ENCODE peak calls at places on chromosome 1, in four cellular contexts. T, E, D and J are unnamed samples. For H3K27me3, the result is how much of the 10 kb centered on the place peaks cover.

GRCh38 chr1:115555446-115555845 is 86.3 kb upstream of the VANGL1 start:
- DNase-seq in T (no peak), E (no peak), D (no peak), J (no peak)

GRCh38 chr1:37845781-37846180 is 13.6 kb downstream of the MTF1 start:
- DNase-seq in T (no peak), E (no peak), D (no peak), J (no peak)

GRCh38 chr1:164709541-164710287 is 150.7 kb downstream of the PBX1 start:
- DNase-seq in T (no peak), E (no peak), D (peak), J (no peak)

GRCh38 chr1:248730507-248731335 is 24.8 kb downstream of the LYPD8 start:
- DNase-seq in T (no peak), E (no peak), D (no peak), J (no peak)

GRCh38 chr1:156247460-156248322 is at the start of gene PAQR6:
- DNase-seq in T (no peak), E (no peak), D (no peak), J (no peak)

GRCh38 chr1:200351826-200352549 is 57.8 kb downstream of the ZNF281 start:
- DNase-seq in T (peak), E (peak), D (no peak), J (peak)

GRCh38 chr1:209564904-209565303 is 18.6 kb upstream of the CAMK1G start:
- DNase-seq in T (no peak), E (no peak), D (no peak), J (no peak)

GRCh38 chr1:230308821-230309220 is 117.3 kb downstream of the PGBD5 start:
- DNase-seq in T (no peak), E (no peak), D (no peak), J (no peak)

GRCh38 chr1:50735443-50735842 is 224.6 kb downstream of the FAF1 start:
- DNase-seq in T (peak), E (no peak), D (peak), J (peak)

DNA sequence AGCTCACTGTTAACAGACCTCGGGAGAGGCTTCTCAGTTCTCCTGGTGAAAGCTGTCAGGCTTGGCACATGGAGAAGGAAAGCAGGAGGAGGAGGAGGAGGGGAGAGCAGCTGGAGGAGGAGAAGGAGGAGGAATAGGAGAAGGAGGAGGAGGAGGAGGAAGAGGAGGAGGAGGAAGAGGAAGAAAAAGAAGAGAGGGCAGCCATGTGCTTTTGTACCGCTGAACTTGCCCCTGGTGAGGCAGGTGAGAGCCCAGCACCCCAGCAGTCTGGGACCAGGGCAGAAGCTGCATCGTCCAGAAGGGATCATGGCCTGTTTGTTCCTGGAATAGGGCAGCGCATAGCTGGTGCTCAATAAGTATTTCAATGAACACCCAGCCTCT is 21.3 kb upstream of the GRHL3 start:
- DNase-seq in T (no peak), E (no peak), D (no peak), J (no peak)
- H2AFZ ChIP-seq in T (no peak), E (no peak), D (no peak), J (no peak)

GRCh38 chr1:159798893-159799292 is 3.3 kb upstream of the FCRL6 start:
- DNase-seq in T (peak), E (peak), D (peak), J (peak)
- H3K27me3 ChIP-seq in T (under half), E (under half), D (under half), J (under half)

DNA sequence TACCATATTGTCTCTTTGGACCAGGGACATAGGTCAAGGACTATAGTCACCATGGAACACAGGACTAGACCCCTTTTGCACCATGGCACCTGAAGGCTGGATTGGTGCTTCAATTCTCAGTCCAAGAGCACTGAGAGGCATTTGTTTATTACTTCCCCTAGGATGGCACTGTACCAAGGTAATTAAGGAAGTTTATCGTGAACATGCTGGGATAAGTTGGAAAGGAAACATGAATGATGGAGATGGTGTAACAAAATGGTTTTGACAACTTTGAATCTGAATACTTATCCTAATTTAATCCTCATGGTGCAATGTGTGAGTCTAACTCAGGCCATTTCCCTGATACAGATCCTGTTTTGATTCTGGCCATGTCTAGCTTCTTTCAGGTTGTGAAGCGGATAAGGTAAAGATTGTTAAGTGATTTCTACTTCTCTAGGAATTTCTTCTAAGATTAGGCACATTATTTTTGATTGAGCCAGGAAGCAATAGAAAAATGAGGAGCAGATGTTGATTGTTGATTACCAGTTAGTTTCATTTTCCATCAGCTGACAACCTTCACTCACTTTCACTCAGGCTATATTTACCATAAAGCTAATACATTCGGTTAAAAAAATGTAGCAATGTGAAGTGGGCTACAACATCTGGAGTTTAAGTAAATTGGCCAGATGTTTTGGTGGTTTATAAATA is 37.3 kb upstream of the SIPA1L2 start:
- DNase-seq in T (no peak), E (peak), D (no peak), J (peak)
- H3K4me2 ChIP-seq in T (no peak), E (no peak), D (no peak), J (peak)

DNA sequence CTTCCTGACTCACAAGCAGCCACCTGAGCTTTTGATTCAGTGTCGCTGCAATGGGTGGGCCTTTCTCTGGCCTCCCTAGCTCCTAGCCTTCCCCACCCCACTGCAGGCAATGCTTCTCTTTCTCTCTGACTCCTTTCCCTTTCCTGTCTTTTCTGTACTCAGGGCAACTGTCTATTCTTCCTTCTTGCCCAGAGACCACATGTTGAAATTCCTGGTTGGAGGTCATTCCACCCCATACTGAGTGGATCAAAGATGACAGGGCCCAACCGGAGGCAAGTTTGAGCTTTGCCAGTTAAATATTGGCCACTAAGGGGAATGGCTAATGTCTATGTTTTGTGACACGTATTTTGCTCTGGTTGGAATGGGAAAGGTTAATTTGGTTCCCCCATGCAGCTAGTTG is 65.2 kb upstream of the ARID1A start:
- DNase-seq in T (no peak), E (no peak), D (no peak), J (no peak)
- H2AFZ ChIP-seq in T (no peak), E (no peak), D (no peak), J (no peak)

DNA sequence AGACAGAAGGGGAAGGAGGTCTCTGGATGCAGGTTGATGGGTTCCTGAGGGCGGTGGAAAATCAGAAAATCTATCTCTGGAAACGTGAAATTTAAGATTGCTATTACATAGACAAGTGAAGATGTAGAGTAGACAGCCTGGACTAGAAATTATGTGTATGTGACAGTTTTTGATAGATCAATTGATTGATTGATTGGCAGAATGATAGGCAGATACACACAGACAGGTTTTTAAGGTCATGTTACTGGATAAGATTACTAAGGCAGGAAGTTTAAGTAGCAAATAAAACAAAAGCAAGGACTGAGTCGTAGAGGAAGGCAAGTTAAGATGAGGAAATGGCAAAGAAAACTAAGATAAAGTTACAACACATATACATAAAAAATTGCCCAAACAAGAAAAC is 124.7 kb downstream of the RGS21 start:
- DNase-seq in T (no peak), E (no peak), D (no peak), J (no peak)
- H3K27me3 ChIP-seq in T (under half), E (under half), D (under half), J (under half)

GRCh38 chr1:147236959-147237791 is 5.3 kb upstream of the CHD1L start:
- DNase-seq in T (peak), E (no peak), D (peak), J (no peak)
- H3K4me2 ChIP-seq in T (peak), E (no peak), D (peak), J (no peak)